ENCODE peak calls at places on chromosomes 5 and 9, in eight cellular contexts. H is PC-3, P is aorta, D is SJSA1, J is mucosa of descending colon, S is mesenchymal stem cell, W is mammary epithelial cell, Y is NT2/D1. L is an unnamed sample.

GRCh38 chr5:149995385-149996085 is 4.9 kb downstream of the TIGD6 start:
- DNase-seq in S (no peak), W (no peak), D (no peak), J (no peak), Y (no peak), P (no peak), H (no peak), L (no peak)

GRCh38 chr9:12689233-12689632 is 4.0 kb upstream of the TYRP1 start:
- DNase-seq in Y (no peak), D (no peak), S (no peak), J (no peak), W (no peak), P (no peak), H (no peak), L (no peak)

GRCh38 chr9:134895849-134896833 is 15.5 kb downstream of the FCN2 start:
- DNase-seq in Y (peak; percentile 23), W (peak; percentile 55), H (peak; percentile 61), J (no peak), S (peak; percentile 21), P (no peak), D (peak; percentile 85), L (no peak)

GRCh38 chr5:124057161-124057814 is 545.3 kb downstream of the CSNK1G3 start:
- DNase-seq in J (peak; percentile 54), H (peak; percentile 55), W (peak; percentile 38), P (peak; percentile 61), D (no peak), Y (no peak), S (no peak), L (no peak)

GRCh38 chr5:58357799-58358198 is 102.1 kb downstream of the PLK2 start:
- DNase-seq in S (no peak), W (no peak), J (no peak), D (no peak), H (no peak), P (no peak), Y (no peak), L (no peak)

GRCh38 chr5:18069790-18070189 is 435.5 kb downstream of the TAF11L14 start:
- DNase-seq in P (no peak), W (no peak), H (no peak), J (no peak), Y (no peak), D (no peak), S (no peak), L (no peak)

GRCh38 chr5:74546796-74547195 is 93.7 kb downstream of the ENC1 start:
- DNase-seq in W (peak; percentile 40), D (no peak), P (no peak), S (peak; percentile 26), Y (no peak), H (peak; percentile 54), J (no peak), L (no peak)

GRCh38 chr5:114153833-114154232 is 208.0 kb upstream of the KCNN2 start:
- DNase-seq in S (no peak), P (no peak), J (no peak), D (no peak), H (no peak), Y (no peak), W (no peak), L (no peak)

GRCh38 chr5:1429501-1429900 is 15.7 kb downstream of the SLC6A3 start:
- DNase-seq in H (peak; percentile 48), D (peak; percentile 30), J (no peak), P (peak; percentile 24), S (no peak), Y (no peak), W (no peak), L (no peak)

GRCh38 chr5:1430121-1430795 is 15.0 kb downstream of the SLC6A3 start:
- DNase-seq in Y (no peak), D (peak; percentile 42), J (no peak), H (no peak), P (peak; percentile 30), S (no peak), W (no peak), L (no peak)

GRCh38 chr5:1431896-1432295 is 13.3 kb downstream of the SLC6A3 start:
- DNase-seq in S (no peak), H (no peak), W (no peak), J (no peak), Y (no peak), D (no peak), P (no peak), L (no peak)

GRCh38 chr5:1431021-1431811 is 14.0 kb downstream of the SLC6A3 start:
- DNase-seq in W (no peak), H (no peak), Y (no peak), J (no peak), S (no peak), P (peak; percentile 44), D (peak; percentile 46), L (no peak)

GRCh38 chr5:1432296-1432695 is 12.9 kb downstream of the SLC6A3 start:
- DNase-seq in P (peak; percentile 13), J (no peak), H (no peak), S (no peak), D (peak; percentile 39), W (no peak), Y (no peak), L (no peak)
- H3K9me3 ChIP-seq in P (peaks cover 15% of the 10 kb centered on the region), J (peaks cover 20% of the 10 kb centered on the region), H (no peaks in the 10 kb centered on the region), S (peaks cover 42% of the 10 kb centered on the region), D (peaks cover 59% of the 10 kb centered on the region), W (peaks cover 23% of the 10 kb centered on the region), Y (peaks cover 19% of the 10 kb centered on the region), L (no peaks in the 10 kb centered on the region)

DNA sequence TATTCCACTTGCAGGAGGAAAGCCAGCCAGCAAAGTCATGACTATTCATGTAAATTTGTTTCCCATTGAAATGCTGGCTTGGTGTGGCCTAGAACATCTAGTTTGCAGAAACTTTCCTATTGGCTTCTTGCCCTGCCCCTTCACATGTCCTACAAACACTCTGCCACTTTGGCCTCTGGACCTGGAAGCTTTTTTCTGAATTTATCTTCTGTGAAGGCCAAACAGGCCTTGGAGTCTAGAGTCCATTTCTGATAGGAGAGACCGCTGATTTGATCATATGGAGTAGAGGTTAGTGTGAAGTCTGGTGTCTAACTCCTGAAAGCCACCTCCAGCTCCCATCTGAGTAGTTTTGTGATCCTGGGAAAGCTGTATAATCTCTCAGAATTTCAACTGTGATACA is 212.2 kb downstream of the DMRT2 start:
- DNase-seq in W (no peak), Y (no peak), S (no peak), H (no peak), P (no peak), D (no peak), J (no peak), L (no peak)
- H3K9me3 ChIP-seq in W (peaks cover 10% of the 10 kb centered on the region), Y (no peaks in the 10 kb centered on the region), S (no peaks in the 10 kb centered on the region), H (no peaks in the 10 kb centered on the region), P (no peaks in the 10 kb centered on the region), D (no peaks in the 10 kb centered on the region), J (no peaks in the 10 kb centered on the region), L (no peaks in the 10 kb centered on the region)

DNA sequence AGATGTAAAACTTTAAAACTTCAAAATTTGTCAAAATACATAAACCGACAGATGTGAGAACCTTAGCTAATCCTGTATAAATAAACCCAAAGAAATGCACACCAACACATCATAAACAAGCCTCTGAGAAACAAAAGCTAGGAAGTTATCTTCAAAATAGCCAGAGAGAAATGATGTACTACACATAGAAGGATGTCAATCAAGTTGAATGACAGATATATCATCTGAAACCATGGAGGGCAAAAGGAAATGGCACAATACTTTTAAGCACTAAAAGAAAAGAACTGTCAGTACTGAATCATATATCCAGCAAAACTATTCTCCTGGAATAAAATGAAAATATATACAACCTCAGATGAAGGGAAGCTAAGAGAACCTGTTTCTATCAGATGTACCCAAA is 595.1 kb upstream of the PTGER4 start:
- DNase-seq in D (no peak), J (no peak), H (no peak), W (no peak), S (no peak), P (no peak), Y (no peak), L (no peak)
- H3K9me3 ChIP-seq in D (no peaks in the 10 kb centered on the region), J (peaks cover 8% of the 10 kb centered on the region), H (peaks cover 14% of the 10 kb centered on the region), W (no peaks in the 10 kb centered on the region), S (peaks cover 14% of the 10 kb centered on the region), P (no peaks in the 10 kb centered on the region), Y (peaks cover 11% of the 10 kb centered on the region), L (no peaks in the 10 kb centered on the region)

GRCh38 chr5:141427783-141428426 is 2.4 kb upstream of the PCDHGA12 start:
- DNase-seq in P (no peak), H (no peak), Y (no peak), W (no peak), S (no peak), D (no peak), J (no peak), L (no peak)
- H3K9me3 ChIP-seq in P (peaks cover 40% of the 10 kb centered on the region), H (peaks cover 4% of the 10 kb centered on the region), Y (peaks cover 39% of the 10 kb centered on the region), W (peaks cover 49% of the 10 kb centered on the region), S (peaks cover 30% of the 10 kb centered on the region), D (peaks cover 31% of the 10 kb centered on the region), J (peaks cover 99% of the 10 kb centered on the region), L (peaks cover 8% of the 10 kb centered on the region)

DNA sequence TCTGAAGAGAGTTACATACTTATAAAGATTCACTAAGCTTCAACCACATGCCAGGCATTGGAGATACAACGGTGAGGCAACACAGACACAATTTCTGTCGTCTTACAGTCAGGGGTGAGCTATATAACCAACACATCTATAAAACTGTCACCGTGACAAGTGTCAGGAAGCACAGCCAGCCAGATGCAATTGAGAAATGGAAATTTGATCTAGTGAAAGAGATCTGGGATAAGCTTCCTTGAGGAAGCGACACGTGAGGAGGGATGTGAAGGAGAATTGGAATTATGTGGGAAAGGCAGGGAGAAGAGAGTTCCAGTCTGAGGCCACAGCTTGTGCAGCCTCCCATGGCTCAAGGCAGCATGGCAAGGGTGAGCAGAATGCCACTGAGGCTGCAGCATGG is 50.9 kb upstream of the ZNF354B start:
- DNase-seq in P (no peak), Y (no peak), J (no peak), S (no peak), H (no peak), D (no peak), W (no peak), L (no peak)
- H3K9me3 ChIP-seq in P (peaks cover 3% of the 10 kb centered on the region), Y (no peaks in the 10 kb centered on the region), J (no peaks in the 10 kb centered on the region), S (peaks cover 18% of the 10 kb centered on the region), H (no peaks in the 10 kb centered on the region), D (peaks cover 30% of the 10 kb centered on the region), W (peaks cover 9% of the 10 kb centered on the region), L (no peaks in the 10 kb centered on the region)

GRCh38 chr5:179111267-179112207 is 51.4 kb downstream of the ZNF354C start:
- DNase-seq in D (no peak), P (no peak), S (no peak), J (no peak), W (no peak), Y (no peak), H (no peak), L (no peak)
- H3K9me3 ChIP-seq in D (peaks cover 43% of the 10 kb centered on the region), P (peaks cover 32% of the 10 kb centered on the region), S (peaks cover 81% of the 10 kb centered on the region), J (peaks cover 65% of the 10 kb centered on the region), W (peaks cover 34% of the 10 kb centered on the region), Y (no peaks in the 10 kb centered on the region), H (no peaks in the 10 kb centered on the region), L (peaks cover 3% of the 10 kb centered on the region)

GRCh38 chr5:66475731-66476130 is 120.5 kb upstream of the MAST4 start:
- DNase-seq in W (no peak), D (no peak), P (no peak), J (no peak), S (no peak), H (no peak), Y (peak; percentile 16), L (no peak)
- H3K9me3 ChIP-seq in W (no peaks in the 10 kb centered on the region), D (no peaks in the 10 kb centered on the region), P (no peaks in the 10 kb centered on the region), J (no peaks in the 10 kb centered on the region), S (peaks cover 19% of the 10 kb centered on the region), H (no peaks in the 10 kb centered on the region), Y (peaks cover 21% of the 10 kb centered on the region), L (no peaks in the 10 kb centered on the region)

GRCh38 chr5:1304059-1304458 is 9.2 kb upstream of the TERT start:
- DNase-seq in W (no peak), H (no peak), Y (no peak), D (no peak), J (no peak), S (no peak), P (no peak), L (no peak)
- H3K9me3 ChIP-seq in W (no peaks in the 10 kb centered on the region), H (no peaks in the 10 kb centered on the region), Y (no peaks in the 10 kb centered on the region), D (no peaks in the 10 kb centered on the region), J (no peaks in the 10 kb centered on the region), S (peaks cover 7% of the 10 kb centered on the region), P (no peaks in the 10 kb centered on the region), L (no peaks in the 10 kb centered on the region)